ENCODE peak calls at places on chromosome 17, in five cellular contexts. T is RPMI8226, X is caudate nucleus, G is thoracic aorta, F is small intestine. A is an unnamed sample.

GRCh38 chr17:81049973-81050551 is 15.1 kb downstream of the BAIAP2 start:
- DNase-seq in T (peak; percentile 95), X (no peak), G (no peak), F (peak; percentile 80), A (no peak)

GRCh38 chr17:61456688-61457225 is 4.5 kb downstream of the TBX4 start:
- DNase-seq in T (no peak), X (no peak), G (no peak), F (no peak), A (no peak)

GRCh38 chr17:4480929-4481898 is 17.5 kb upstream of the SPNS2 start:
- DNase-seq in T (no peak), X (no peak), G (no peak), F (peak; percentile 97), A (no peak)

GRCh38 chr17:1762906-1763829 is 1.3 kb downstream of the SERPINF1 start:
- DNase-seq in T (no peak), X (no peak), G (no peak), F (peak; percentile 57), A (no peak)

GRCh38 chr17:39364236-39365025 is 37.0 kb downstream of the FBXL20 start:
- DNase-seq in T (no peak), X (no peak), G (no peak), F (no peak), A (no peak)

GRCh38 chr17:44345497-44346026 is 460 bp downstream of the GRN start:
- DNase-seq in T (peak; percentile 50), X (no peak), G (no peak), F (peak; percentile 58), A (peak; percentile 58)

GRCh38 chr17:79791354-79792123 is 5.3 kb downstream of the CBX8 start:
- DNase-seq in T (no peak), X (no peak), G (no peak), F (no peak), A (no peak)

GRCh38 chr17:5788266-5788900 is 204.1 kb upstream of the NLRP1 start:
- DNase-seq in T (no peak), X (no peak), G (no peak), F (no peak), A (no peak)

GRCh38 chr17:34781571-34782108 is 179.6 kb downstream of the CCT6B start:
- DNase-seq in T (no peak), X (no peak), G (no peak), F (no peak), A (peak; percentile 20)

GRCh38 chr17:81869221-81870154 is 1.6 kb downstream of the ARHGDIA start:
- DNase-seq in T (peak; percentile 45), X (no peak), G (no peak), F (peak; percentile 58), A (no peak)

GRCh38 chr17:74426551-74427047 is 5.3 kb upstream of the GPRC5C start:
- DNase-seq in T (no peak), X (no peak), G (no peak), F (no peak), A (no peak)

GRCh38 chr17:19766421-19767270 is 18.5 kb upstream of the ALDH3A1 start:
- DNase-seq in T (peak; percentile 67), X (peak; percentile 70), G (no peak), F (peak; percentile 71), A (peak; percentile 87)

GRCh38 chr17:66451188-66452149 is 149.1 kb downstream of the PRKCA start:
- DNase-seq in T (no peak), X (no peak), G (no peak), F (peak; percentile 62), A (no peak)